ENCODE peak calls at places on chromosomes 7 and 10, in nine cellular contexts. One of them, this sample, is unnamed.

GRCh38 chr7:115476666-115477065 is 553.9 kb downstream of the TFEC start:
- DNase-seq in fibroblast of lung: no peak
- DNase-seq in GM23338: peak
- DNase-seq in spleen: peak
- DNase-seq in A549: no peak
- DNase-seq in fibroblast of pulmonary artery: no peak
- DNase-seq in pancreas: no peak
- DNase-seq in AG04449: no peak
- DNase-seq in suprapubic skin: no peak
- DNase-seq in this sample: no peak

GRCh38 chr10:76885815-76886214 is 751.8 kb downstream of the KCNMA1 start:
- DNase-seq in fibroblast of lung: peak
- DNase-seq in fibroblast of pulmonary artery: no peak
- DNase-seq in pancreas: no peak
- DNase-seq in suprapubic skin: no peak
- DNase-seq in A549: no peak
- DNase-seq in AG04449: no peak
- DNase-seq in GM23338: no peak
- DNase-seq in spleen: no peak
- DNase-seq in this sample: peak

GRCh38 chr10:5447071-5447470 is 34.7 kb downstream of the NET1 start:
- DNase-seq in AG04449: no peak
- DNase-seq in pancreas: no peak
- DNase-seq in suprapubic skin: no peak
- DNase-seq in fibroblast of pulmonary artery: no peak
- DNase-seq in A549: no peak
- DNase-seq in spleen: no peak
- DNase-seq in fibroblast of lung: peak
- DNase-seq in GM23338: no peak
- DNase-seq in this sample: no peak

GRCh38 chr10:133537551-133538545 is 10.7 kb downstream of the CYP2E1 start:
- DNase-seq in suprapubic skin: no peak
- DNase-seq in fibroblast of lung: no peak
- DNase-seq in fibroblast of pulmonary artery: no peak
- DNase-seq in pancreas: no peak
- DNase-seq in A549: no peak
- DNase-seq in GM23338: no peak
- DNase-seq in spleen: no peak
- DNase-seq in AG04449: no peak
- DNase-seq in this sample: no peak

GRCh38 chr10:86267286-86268195 is 99.1 kb downstream of the GRID1 start:
- DNase-seq in fibroblast of lung: no peak
- DNase-seq in GM23338: no peak
- DNase-seq in A549: no peak
- DNase-seq in AG04449: no peak
- DNase-seq in fibroblast of pulmonary artery: no peak
- DNase-seq in spleen: peak
- DNase-seq in pancreas: no peak
- DNase-seq in suprapubic skin: peak
- DNase-seq in this sample: no peak

GRCh38 chr10:64191304-64191703 is 670.1 kb downstream of the REEP3 start:
- DNase-seq in A549: no peak
- DNase-seq in AG04449: no peak
- DNase-seq in fibroblast of pulmonary artery: no peak
- DNase-seq in spleen: no peak
- DNase-seq in GM23338: no peak
- DNase-seq in suprapubic skin: no peak
- DNase-seq in pancreas: no peak
- DNase-seq in fibroblast of lung: no peak
- DNase-seq in this sample: no peak

GRCh38 chr10:21523007-21523406 is 2.5 kb downstream of the SKIDA1 start:
- DNase-seq in A549: no peak
- DNase-seq in AG04449: no peak
- DNase-seq in fibroblast of lung: peak
- DNase-seq in fibroblast of pulmonary artery: no peak
- DNase-seq in GM23338: peak
- DNase-seq in pancreas: no peak
- DNase-seq in spleen: no peak
- DNase-seq in suprapubic skin: no peak
- DNase-seq in this sample: no peak

GRCh38 chr7:101435461-101436225 is 73.0 kb downstream of the COL26A1 start:
- DNase-seq in A549: no peak
- DNase-seq in fibroblast of pulmonary artery: no peak
- DNase-seq in AG04449: no peak
- DNase-seq in fibroblast of lung: no peak
- DNase-seq in GM23338: peak
- DNase-seq in pancreas: no peak
- DNase-seq in spleen: no peak
- DNase-seq in suprapubic skin: no peak
- DNase-seq in this sample: no peak

GRCh38 chr10:96512524-96512991 is 1.2 kb downstream of the TLL2 start:
- DNase-seq in pancreas: no peak
- DNase-seq in fibroblast of lung: peak
- DNase-seq in A549: no peak
- DNase-seq in suprapubic skin: no peak
- DNase-seq in spleen: no peak
- DNase-seq in fibroblast of pulmonary artery: peak
- DNase-seq in GM23338: peak
- DNase-seq in AG04449: no peak
- DNase-seq in this sample: no peak

GRCh38 chr7:24949884-24950283 is 30.1 kb downstream of the OSBPL3 start:
- DNase-seq in fibroblast of pulmonary artery: no peak
- DNase-seq in fibroblast of lung: no peak
- DNase-seq in GM23338: no peak
- DNase-seq in AG04449: no peak
- DNase-seq in spleen: no peak
- DNase-seq in pancreas: no peak
- DNase-seq in A549: no peak
- DNase-seq in suprapubic skin: no peak
- DNase-seq in this sample: no peak

GRCh38 chr10:58807631-58808024 is 295.0 kb downstream of the BICC1 start:
- DNase-seq in A549: no peak
- DNase-seq in fibroblast of lung: peak
- DNase-seq in pancreas: no peak
- DNase-seq in AG04449: no peak
- DNase-seq in fibroblast of pulmonary artery: peak
- DNase-seq in suprapubic skin: no peak
- DNase-seq in GM23338: no peak
- DNase-seq in spleen: no peak
- DNase-seq in this sample: no peak

GRCh38 chr7:139582671-139583155 is 59.2 kb downstream of the CLEC2L start:
- DNase-seq in fibroblast of lung: no peak
- DNase-seq in spleen: peak
- DNase-seq in pancreas: no peak
- DNase-seq in AG04449: no peak
- DNase-seq in suprapubic skin: no peak
- DNase-seq in fibroblast of pulmonary artery: no peak
- DNase-seq in GM23338: no peak
- DNase-seq in A549: no peak
- DNase-seq in this sample: no peak

GRCh38 chr7:127382301-127383085 is 10.0 kb downstream of the ZNF800 start:
- DNase-seq in spleen: no peak
- DNase-seq in A549: no peak
- DNase-seq in AG04449: no peak
- DNase-seq in suprapubic skin: no peak
- DNase-seq in fibroblast of lung: no peak
- DNase-seq in fibroblast of pulmonary artery: no peak
- DNase-seq in pancreas: no peak
- DNase-seq in GM23338: no peak
- DNase-seq in this sample: no peak

GRCh38 chr10:119341236-119342016 is 134.1 kb downstream of the GRK5 start:
- DNase-seq in fibroblast of lung: peak
- DNase-seq in GM23338: no peak
- DNase-seq in pancreas: no peak
- DNase-seq in suprapubic skin: no peak
- DNase-seq in spleen: peak
- DNase-seq in A549: peak
- DNase-seq in fibroblast of pulmonary artery: peak
- DNase-seq in AG04449: no peak
- DNase-seq in this sample: peak

GRCh38 chr7:150417863-150418262 is 32.6 kb upstream of the GIMAP8 start:
- DNase-seq in spleen: no peak
- DNase-seq in A549: no peak
- DNase-seq in GM23338: no peak
- DNase-seq in suprapubic skin: peak
- DNase-seq in pancreas: no peak
- DNase-seq in fibroblast of pulmonary artery: no peak
- DNase-seq in fibroblast of lung: no peak
- DNase-seq in AG04449: no peak
- DNase-seq in this sample: no peak

GRCh38 chr10:123669901-123670300 is 3.7 kb downstream of the GPR26 start:
- DNase-seq in suprapubic skin: no peak
- DNase-seq in A549: no peak
- DNase-seq in fibroblast of pulmonary artery: no peak
- DNase-seq in fibroblast of lung: no peak
- DNase-seq in AG04449: no peak
- DNase-seq in pancreas: no peak
- DNase-seq in GM23338: no peak
- DNase-seq in spleen: no peak
- DNase-seq in this sample: no peak

GRCh38 chr7:108077714-108078113 is 52.4 kb downstream of the LAMB4 start:
- DNase-seq in A549: no peak
- DNase-seq in suprapubic skin: no peak
- DNase-seq in fibroblast of lung: no peak
- DNase-seq in pancreas: no peak
- DNase-seq in spleen: no peak
- DNase-seq in GM23338: no peak
- DNase-seq in fibroblast of pulmonary artery: no peak
- DNase-seq in AG04449: no peak
- DNase-seq in this sample: no peak

DNA sequence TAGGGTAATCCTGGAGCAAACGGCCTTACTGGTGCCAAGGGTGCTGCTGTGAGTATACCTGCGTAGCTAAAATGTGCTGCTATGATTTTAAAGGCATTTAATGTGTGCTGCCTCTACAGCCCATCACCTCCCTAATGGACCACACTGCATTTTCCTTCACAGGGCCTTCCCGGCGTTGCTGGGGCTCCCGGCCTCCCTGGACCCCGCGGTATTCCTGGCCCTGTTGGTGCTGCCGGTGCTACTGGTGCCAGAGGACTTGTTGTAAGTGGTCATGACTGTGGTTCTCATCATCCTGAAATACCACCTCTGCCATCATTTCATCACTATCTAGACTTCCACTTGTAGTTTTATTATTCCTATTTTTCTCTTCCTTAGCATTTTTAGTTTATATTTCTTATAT is 14.9 kb downstream of the COL1A2 start:
- DNase-seq in pancreas: no peak
- DNase-seq in GM23338: no peak
- DNase-seq in A549: no peak
- DNase-seq in suprapubic skin: no peak
- DNase-seq in fibroblast of pulmonary artery: no peak
- DNase-seq in spleen: no peak
- DNase-seq in AG04449: no peak
- DNase-seq in fibroblast of lung: no peak
- DNase-seq in this sample: no peak
- H3K4me3 ChIP-seq in pancreas: no peak
- H3K4me3 ChIP-seq in GM23338: no peak
- H3K4me3 ChIP-seq in A549: no peak
- H3K4me3 ChIP-seq in suprapubic skin: no peak
- H3K4me3 ChIP-seq in fibroblast of pulmonary artery: no peak
- H3K4me3 ChIP-seq in spleen: no peak
- H3K4me3 ChIP-seq in AG04449: no peak
- H3K4me3 ChIP-seq in fibroblast of lung: no peak
- H3K4me3 ChIP-seq in this sample: no peak

GRCh38 chr7:901388-902154 is 25.2 kb downstream of the GET4 start:
- DNase-seq in suprapubic skin: no peak
- DNase-seq in fibroblast of pulmonary artery: peak
- DNase-seq in GM23338: peak
- DNase-seq in spleen: peak
- DNase-seq in A549: peak
- DNase-seq in pancreas: peak
- DNase-seq in AG04449: no peak
- DNase-seq in fibroblast of lung: peak
- DNase-seq in this sample: peak
- H3K4me3 ChIP-seq in suprapubic skin: no peak
- H3K4me3 ChIP-seq in fibroblast of pulmonary artery: no peak
- H3K4me3 ChIP-seq in GM23338: peak
- H3K4me3 ChIP-seq in spleen: no peak
- H3K4me3 ChIP-seq in A549: no peak
- H3K4me3 ChIP-seq in pancreas: no peak
- H3K4me3 ChIP-seq in AG04449: no peak
- H3K4me3 ChIP-seq in fibroblast of lung: no peak
- H3K4me3 ChIP-seq in this sample: no peak

DNA sequence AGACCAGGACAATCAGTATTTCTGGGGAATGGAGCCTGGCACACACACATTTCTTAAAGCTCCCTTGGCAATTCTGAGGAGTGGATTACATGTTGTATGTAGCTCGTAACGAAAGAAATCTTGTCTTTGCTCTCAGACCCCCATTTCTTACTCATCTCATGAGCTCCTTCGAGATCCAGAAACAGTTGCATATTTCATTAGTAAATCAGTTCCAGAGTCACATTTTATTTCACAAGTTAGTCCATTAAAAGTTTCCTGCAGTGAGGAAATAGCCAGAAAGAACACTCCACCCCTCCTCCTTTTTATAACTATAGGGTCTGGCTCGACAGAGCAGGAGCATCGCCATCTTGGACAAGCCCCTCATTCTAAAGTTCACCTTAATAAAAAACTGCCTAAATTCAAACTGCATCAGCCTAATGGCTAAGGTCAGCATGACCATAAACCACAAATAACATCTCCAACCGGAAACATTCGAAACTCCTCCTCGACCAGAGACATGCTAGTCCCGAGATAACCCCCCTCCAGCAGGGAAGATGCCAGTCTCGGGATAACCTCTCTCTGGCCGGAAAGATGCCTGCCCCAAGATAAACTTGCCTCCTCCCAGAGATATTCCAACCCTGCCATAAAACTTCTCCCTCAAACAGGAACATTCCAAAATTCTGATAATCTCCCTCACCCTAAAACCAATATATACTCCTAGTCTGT is 7.4 kb downstream of the EGFR start:
- DNase-seq in spleen: no peak
- DNase-seq in fibroblast of lung: no peak
- DNase-seq in fibroblast of pulmonary artery: no peak
- DNase-seq in AG04449: no peak
- DNase-seq in GM23338: no peak
- DNase-seq in A549: no peak
- DNase-seq in pancreas: no peak
- DNase-seq in suprapubic skin: no peak
- DNase-seq in this sample: no peak
- H3K4me3 ChIP-seq in spleen: no peak
- H3K4me3 ChIP-seq in fibroblast of lung: no peak
- H3K4me3 ChIP-seq in fibroblast of pulmonary artery: no peak
- H3K4me3 ChIP-seq in AG04449: no peak
- H3K4me3 ChIP-seq in GM23338: no peak
- H3K4me3 ChIP-seq in A549: no peak
- H3K4me3 ChIP-seq in pancreas: no peak
- H3K4me3 ChIP-seq in suprapubic skin: no peak
- H3K4me3 ChIP-seq in this sample: no peak

DNA sequence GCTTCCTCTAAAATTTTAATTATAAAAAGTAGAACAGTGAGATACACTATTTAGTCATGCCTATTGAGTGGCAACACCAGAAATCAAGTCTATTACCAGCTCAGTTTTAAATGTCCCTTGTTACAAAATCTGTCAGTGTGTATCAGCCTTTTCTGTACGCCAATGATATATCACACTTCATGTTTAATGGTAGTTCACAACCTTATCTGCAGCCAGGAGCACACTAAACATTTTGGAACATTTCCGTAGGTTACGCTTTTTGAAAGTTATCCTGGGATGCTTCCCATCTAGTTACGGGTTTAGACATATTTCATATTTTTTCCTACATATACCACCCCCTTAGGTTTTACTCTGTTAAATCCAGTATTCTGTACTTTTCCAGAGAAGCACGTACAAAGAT is 5.4 kb downstream of the HNRNPA2B1 start:
- DNase-seq in AG04449: no peak
- DNase-seq in pancreas: no peak
- DNase-seq in GM23338: no peak
- DNase-seq in spleen: no peak
- DNase-seq in A549: no peak
- DNase-seq in fibroblast of pulmonary artery: no peak
- DNase-seq in fibroblast of lung: no peak
- DNase-seq in suprapubic skin: no peak
- DNase-seq in this sample: no peak
- H3K4me3 ChIP-seq in AG04449: no peak
- H3K4me3 ChIP-seq in pancreas: peak
- H3K4me3 ChIP-seq in GM23338: peak
- H3K4me3 ChIP-seq in spleen: no peak
- H3K4me3 ChIP-seq in A549: peak
- H3K4me3 ChIP-seq in fibroblast of pulmonary artery: no peak
- H3K4me3 ChIP-seq in fibroblast of lung: no peak
- H3K4me3 ChIP-seq in suprapubic skin: no peak
- H3K4me3 ChIP-seq in this sample: no peak

This sample was measured in kidney epithelial cell.